ENCODE peak calls at places on chromosomes 7 and 10, in eight cellular contexts. D, E, Y, A, S, T, R and V are unnamed samples.

GRCh38 chr7:55522268-55522902 is 49.9 kb downstream of the VOPP1 start:
- DNase-seq in E (no peak), D (no peak), R (no peak), T (no peak), A (no peak), S (no peak), Y (no peak), V (no peak)

GRCh38 chr7:155738652-155739537 is 73.4 kb downstream of the SHH start:
- DNase-seq in R (peak; percentile 81), S (no peak), T (peak; percentile 62), D (peak; percentile 29), Y (peak; percentile 69), A (peak; percentile 61), E (peak; percentile 77), V (peak; percentile 49)

GRCh38 chr7:145718129-145718528 is 398.5 kb upstream of the CNTNAP2 start:
- DNase-seq in E (no peak), A (no peak), R (no peak), S (no peak), T (no peak), Y (no peak), D (no peak), V (no peak)

GRCh38 chr10:69408318-69409175 is 8.2 kb downstream of the TACR2 start:
- DNase-seq in A (peak; percentile 80), E (peak; percentile 97), D (peak; percentile 96), T (peak; percentile 96), S (peak; percentile 98), R (peak; percentile 94), Y (peak; percentile 96), V (peak; percentile 95)

GRCh38 chr10:8331387-8331786 is 276.9 kb downstream of the GATA3 start:
- DNase-seq in Y (no peak), E (no peak), S (no peak), D (no peak), A (no peak), T (no peak), R (no peak), V (no peak)

GRCh38 chr10:47025253-47025539 is 114.0 kb downstream of the PTPN20 start:
- DNase-seq in S (peak; percentile 75), R (no peak), T (peak; percentile 1), Y (no peak), D (no peak), E (no peak), A (no peak), V (no peak)

GRCh38 chr7:121046893-121047468 is 58.5 kb downstream of the CPED1 start:
- DNase-seq in R (no peak), E (no peak), T (no peak), Y (no peak), S (no peak), D (no peak), A (no peak), V (no peak)

GRCh38 chr7:34354906-34355305 is 303.1 kb upstream of the NPSR1 start:
- DNase-seq in S (no peak), A (peak; percentile 47), T (no peak), D (no peak), E (no peak), R (peak; percentile 67), Y (peak; percentile 5), V (no peak)

GRCh38 chr10:101760510-101760909 is 15.4 kb downstream of the FGF8 start:
- DNase-seq in R (no peak), Y (no peak), D (no peak), E (no peak), S (no peak), A (no peak), T (no peak), V (no peak)

GRCh38 chr7:33722383-33723096 is 182.8 kb upstream of the BMPER start:
- DNase-seq in A (peak; percentile 94), Y (no peak), T (no peak), D (peak; percentile 73), R (peak; percentile 44), E (peak; percentile 75), S (peak; percentile 89), V (no peak)

GRCh38 chr10:132111121-132111731 is 45.5 kb downstream of the JAKMIP3 start:
- DNase-seq in D (no peak), Y (peak; percentile 2), T (peak; percentile 1), R (no peak), A (no peak), S (peak; percentile 83), E (no peak), V (no peak)

GRCh38 chr10:4780782-4781181 is 45.2 kb upstream of the AKR1E2 start:
- DNase-seq in T (no peak), D (no peak), S (no peak), A (peak; percentile 59), E (no peak), Y (no peak), R (peak; percentile 28), V (no peak)

GRCh38 chr7:108078156-108078781 is 51.9 kb downstream of the LAMB4 start:
- DNase-seq in R (no peak), Y (no peak), D (no peak), A (peak; percentile 65), S (no peak), E (no peak), T (no peak), V (no peak)

GRCh38 chr7:108073305-108074070 is 56.7 kb downstream of the LAMB4 start:
- DNase-seq in Y (no peak), A (no peak), T (no peak), S (no peak), D (no peak), E (no peak), R (no peak), V (no peak)

GRCh38 chr7:108077714-108078113 is 52.4 kb downstream of the LAMB4 start:
- DNase-seq in Y (no peak), A (no peak), E (no peak), T (no peak), S (no peak), D (no peak), R (no peak), V (no peak)

GRCh38 chr7:108079291-108080057 is 50.7 kb downstream of the LAMB4 start:
- DNase-seq in A (peak; percentile 79), T (no peak), S (no peak), D (no peak), E (peak; percentile 18), Y (no peak), R (peak; percentile 92), V (no peak)

DNA sequence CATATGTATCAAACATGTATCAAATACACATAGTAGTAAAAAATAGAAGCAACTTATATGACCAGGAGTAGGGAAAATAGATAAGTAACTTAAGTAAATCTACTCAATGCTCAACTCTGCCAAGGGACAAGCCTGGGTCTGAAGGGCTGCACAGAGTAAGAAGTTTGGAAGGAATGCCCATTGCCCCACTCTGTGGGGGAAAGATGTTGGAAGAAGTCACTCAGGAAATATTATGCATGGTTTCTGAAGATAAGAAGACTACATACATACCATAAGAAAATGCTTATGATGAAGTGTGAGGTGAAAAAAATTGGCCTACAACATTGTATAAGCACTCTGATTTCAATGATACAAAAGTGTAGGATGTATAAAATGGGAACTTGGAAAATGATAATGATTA is 54.0 kb downstream of the LAMB4 start:
- DNase-seq in A (no peak), T (no peak), R (no peak), D (no peak), S (no peak), Y (no peak), E (no peak), V (no peak)
- TF ChIP-seq CTCF in A (no peak), T (no peak), R (no peak), D (no peak), S (no peak), Y (no peak), E (no peak), V (no peak)

DNA sequence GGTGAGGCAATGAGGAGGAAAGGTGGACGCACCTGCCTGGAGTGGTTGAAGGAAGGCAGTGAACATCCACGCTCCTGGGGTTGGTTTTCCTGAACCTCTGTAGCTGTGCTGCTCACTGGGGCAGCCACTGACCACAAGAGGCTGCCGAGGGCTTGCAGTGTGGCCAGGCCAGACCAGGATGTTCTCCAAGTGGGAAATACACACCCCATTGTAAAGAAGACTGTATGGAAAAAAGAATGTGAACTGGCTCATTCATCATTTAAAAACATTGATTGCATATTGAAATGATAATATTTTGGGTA is 107.6 kb downstream of the SNX10 start:
- DNase-seq in A (no peak), R (peak; percentile 33), S (no peak), Y (no peak), T (peak; percentile 61), D (peak; percentile 34), E (peak; percentile 72), V (no peak)
- TF ChIP-seq CTCF in A (no peak), R (peak; percentile 32), S (no peak), Y (peak; percentile 31), T (no peak), D (peak; percentile 28), E (no peak), V (no peak)

GRCh38 chr7:24390376-24391157 is 106.6 kb downstream of the NPY start:
- DNase-seq in T (no peak), A (no peak), Y (no peak), S (no peak), R (no peak), E (no peak), D (no peak), V (no peak)
- TF ChIP-seq CTCF in T (no peak), A (no peak), Y (no peak), S (no peak), R (no peak), E (no peak), D (no peak), V (no peak)

GRCh38 chr10:64271983-64272382 is 750.8 kb downstream of the REEP3 start:
- DNase-seq in S (no peak), E (peak; percentile 23), D (no peak), T (no peak), A (no peak), R (no peak), Y (no peak), V (no peak)
- TF ChIP-seq CTCF in S (peak; percentile 29), E (peak; percentile 19), D (no peak), T (peak; percentile 13), A (no peak), R (peak; percentile 5), Y (no peak), V (peak; percentile 21)